ENCODE peak calls at places on chromosomes 11 and 22, in ten cellular contexts. O is stomach, E is Peyer's patch, N is BE2C, Q is LoVo, J is body of pancreas, C is NCI-H82, G is T-helper 1 cell, R is caudate nucleus, X is heart left ventricle. W is an unnamed sample.

GRCh38 chr22:21443057-21443734 is 24.0 kb upstream of the TMEM191C start:
- DNase-seq in N (peak), R (no peak), E (no peak), O (peak), G (no peak), J (peak), X (no peak), C (no peak), Q (no peak), W (peak)

GRCh38 chr11:89491141-89491690 is at the start of gene NOX4:
- DNase-seq in X (peak), E (peak), C (peak), R (no peak), O (peak), J (peak), N (peak), Q (no peak), G (no peak), W (peak)

GRCh38 chr11:66070604-66071325 is 693 bp downstream of the PACS1 start:
- DNase-seq in C (peak), O (peak), Q (no peak), J (peak), N (peak), E (no peak), R (no peak), G (no peak), X (peak), W (peak)

GRCh38 chr11:108559340-108559739 is 34.2 kb downstream of the EXPH5 start:
- DNase-seq in J (no peak), N (no peak), X (no peak), C (no peak), R (no peak), E (no peak), Q (no peak), G (no peak), O (no peak), W (no peak)

GRCh38 chr11:39365809-39366436 is 2093.5 kb downstream of the LRRC4C start:
- DNase-seq in Q (peak), G (no peak), E (no peak), R (no peak), J (no peak), O (no peak), C (peak), N (no peak), X (no peak), W (no peak)

GRCh38 chr11:120467627-120468026 is 43.9 kb upstream of the GRIK4 start:
- DNase-seq in C (no peak), E (no peak), G (no peak), J (no peak), X (no peak), R (no peak), Q (peak), O (no peak), N (no peak), W (no peak)

GRCh38 chr11:118605116-118605867 is 2.1 kb upstream of the PHLDB1 start:
- DNase-seq in O (peak), E (no peak), G (no peak), X (peak), C (no peak), R (no peak), N (peak), J (peak), Q (no peak), W (peak)

GRCh38 chr11:43756575-43756974 is 76.0 kb downstream of the HSD17B12 start:
- DNase-seq in G (no peak), O (no peak), N (no peak), R (no peak), Q (no peak), E (no peak), C (no peak), J (no peak), X (no peak), W (no peak)

GRCh38 chr11:124108158-124108557 is 7.1 kb upstream of the VWA5A start:
- DNase-seq in X (no peak), O (no peak), G (no peak), J (peak), N (no peak), Q (no peak), C (peak), E (no peak), R (no peak), W (peak)

GRCh38 chr11:36030707-36031365 is 87.0 kb downstream of the LDLRAD3 start:
- DNase-seq in Q (no peak), O (no peak), E (no peak), R (no peak), C (no peak), J (no peak), X (no peak), G (no peak), N (peak), W (no peak)

GRCh38 chr22:28728621-28729313 is 12.9 kb downstream of the CHEK2 start:
- DNase-seq in X (no peak), E (no peak), O (no peak), G (no peak), N (no peak), Q (no peak), R (no peak), C (no peak), J (no peak), W (no peak)

GRCh38 chr11:26079966-26080365 is 252.0 kb upstream of the ANO3 start:
- DNase-seq in G (no peak), X (no peak), E (no peak), N (no peak), C (no peak), R (no peak), J (no peak), Q (no peak), O (no peak), W (no peak)

GRCh38 chr11:80163011-80163410 is 722.2 kb upstream of the TENM4 start:
- DNase-seq in C (no peak), R (no peak), G (no peak), Q (peak), X (no peak), N (no peak), O (no peak), E (no peak), J (no peak), W (no peak)

GRCh38 chr22:49372530-49373288 is 455.0 kb downstream of the BRD1 start:
- DNase-seq in J (no peak), Q (no peak), G (no peak), R (no peak), X (no peak), N (peak), O (peak), E (no peak), C (no peak), W (peak)

GRCh38 chr11:56333156-56333555 is 12.7 kb upstream of the OR8K1 start:
- DNase-seq in E (no peak), R (no peak), O (no peak), G (no peak), N (no peak), C (no peak), J (no peak), X (no peak), Q (no peak), W (no peak)

GRCh38 chr11:114297806-114298700 is 1.9 kb downstream of the NNMT start:
- DNase-seq in O (no peak), G (no peak), X (no peak), C (no peak), Q (no peak), E (no peak), N (no peak), R (no peak), J (no peak), W (no peak)

GRCh38 chr11:112292785-112293407 is 32.2 kb upstream of the PLET1 start:
- DNase-seq in Q (peak), C (no peak), O (peak), G (no peak), E (no peak), X (no peak), R (no peak), J (peak), N (no peak), W (no peak)

GRCh38 chr11:121479355-121479754 is 26.6 kb upstream of the SORL1-AS1 start:
- DNase-seq in N (no peak), O (no peak), G (no peak), X (no peak), J (no peak), Q (no peak), E (no peak), R (no peak), C (no peak), W (no peak)

GRCh38 chr11:134616048-134616447 is 204.0 kb upstream of the B3GAT1 start:
- DNase-seq in E (no peak), C (no peak), X (no peak), R (no peak), J (no peak), N (no peak), G (no peak), O (no peak), Q (no peak), W (no peak)

GRCh38 chr11:67274768-67275605 is 8.7 kb downstream of the GRK2 start:
- DNase-seq in C (no peak), E (peak), X (peak), R (no peak), J (peak), Q (no peak), G (no peak), N (peak), O (no peak), W (no peak)

GRCh38 chr11:90784241-90784814 is 561.5 kb upstream of the CHORDC1 start:
- DNase-seq in N (no peak), E (no peak), X (no peak), J (no peak), O (no peak), C (no peak), Q (no peak), G (no peak), R (no peak), W (no peak)

GRCh38 chr11:67374571-67375276 is 1.3 kb upstream of the CLCF1 start:
- DNase-seq in C (no peak), Q (no peak), E (no peak), X (no peak), O (no peak), G (no peak), R (no peak), N (no peak), J (peak), W (no peak)

GRCh38 chr11:59615132-59615636 is 390 bp downstream of the OSBP start:
- DNase-seq in E (peak), Q (peak), N (peak), O (peak), R (no peak), G (peak), X (peak), C (peak), J (peak), W (peak)

GRCh38 chr22:23926561-23926960 is 32.4 kb downstream of the MIF start:
- DNase-seq in G (no peak), Q (no peak), J (no peak), C (no peak), R (no peak), E (no peak), N (no peak), X (no peak), O (no peak), W (no peak)

GRCh38 chr22:44891791-44892190 is 118.0 kb downstream of the PHF21B start:
- DNase-seq in X (no peak), E (peak), C (no peak), Q (no peak), N (no peak), R (no peak), J (no peak), O (no peak), G (no peak), W (no peak)

GRCh38 chr11:112044961-112045360 is 19.8 kb downstream of the DLAT start:
- DNase-seq in O (no peak), G (no peak), R (no peak), N (no peak), J (peak), Q (no peak), X (no peak), C (no peak), E (no peak), W (no peak)

GRCh38 chr11:61598886-61599868 is 18.3 kb upstream of the SYT7 start:
- DNase-seq in E (no peak), J (no peak), Q (no peak), O (no peak), X (peak), G (no peak), N (peak), C (peak), R (no peak), W (peak)

GRCh38 chr22:46031965-46032851 is 55.2 kb upstream of the WNT7B start:
- DNase-seq in G (no peak), E (peak), N (no peak), J (peak), X (no peak), R (no peak), C (no peak), Q (no peak), O (no peak), W (no peak)

GRCh38 chr22:49937758-49938564 is 19.5 kb downstream of the CRELD2 start:
- DNase-seq in J (no peak), O (peak), G (no peak), C (no peak), E (no peak), X (no peak), N (no peak), R (peak), Q (no peak), W (no peak)

GRCh38 chr22:26485991-26486390 is 2.3 kb downstream of the SRRD start:
- DNase-seq in J (no peak), E (no peak), N (no peak), R (no peak), G (no peak), C (no peak), O (no peak), X (no peak), Q (no peak), W (no peak)

GRCh38 chr11:44003736-44004451 is 43.9 kb upstream of the ACCSL start:
- DNase-seq in Q (no peak), N (no peak), J (no peak), X (no peak), G (no peak), R (no peak), C (no peak), O (peak), E (no peak), W (peak)

GRCh38 chr11:70523384-70524095 is 125.2 kb downstream of the CTTN start:
- DNase-seq in N (peak), X (peak), J (no peak), Q (no peak), O (no peak), C (no peak), E (peak), G (no peak), R (no peak), W (no peak)

GRCh38 chr22:38754247-38755154 is 1.3 kb downstream of the SUN2 start:
- DNase-seq in N (peak), G (peak), X (no peak), C (peak), J (peak), R (no peak), Q (no peak), E (peak), O (peak), W (peak)